ENCODE peak calls at places on chromosomes 2 and 18, in four cellular contexts. One of them, this sample, is unnamed. For H3K4me1, the result is how much of the 10 kb centered on the place peaks cover.

GRCh38 chr2:141929331-141930252 is 201.2 kb downstream of the LRP1B start:
- DNase-seq in uterus: no peak
- DNase-seq in lung: no peak
- DNase-seq in cardiac muscle cell: no peak
- DNase-seq in this sample: no peak

GRCh38 chr2:231396058-231396821 is 730 bp downstream of the B3GNT7 start:
- DNase-seq in uterus: no peak
- DNase-seq in lung: no peak
- DNase-seq in cardiac muscle cell: no peak
- DNase-seq in this sample: no peak

GRCh38 chr18:57621252-57621607 is 406 bp downstream of the NARS1 start:
- DNase-seq in uterus: no peak
- DNase-seq in lung: peak
- DNase-seq in cardiac muscle cell: peak
- DNase-seq in this sample: peak

GRCh38 chr2:206993964-206994363 is 54.6 kb downstream of the CPO start:
- DNase-seq in uterus: no peak
- DNase-seq in lung: peak
- DNase-seq in cardiac muscle cell: no peak
- DNase-seq in this sample: no peak

GRCh38 chr2:241576293-241576654 is 17.7 kb downstream of the BOK start:
- DNase-seq in uterus: no peak
- DNase-seq in lung: no peak
- DNase-seq in cardiac muscle cell: no peak
- DNase-seq in this sample: no peak

GRCh38 chr2:86341470-86341869 is 4.0 kb upstream of the REEP1 start:
- DNase-seq in uterus: no peak
- DNase-seq in lung: no peak
- DNase-seq in cardiac muscle cell: no peak
- DNase-seq in this sample: no peak

GRCh38 chr2:31413876-31414550 is 529 bp downstream of the XDH start:
- DNase-seq in uterus: no peak
- DNase-seq in lung: no peak
- DNase-seq in cardiac muscle cell: no peak
- DNase-seq in this sample: no peak

GRCh38 chr2:128474962-128475361 is 156.3 kb upstream of the HS6ST1 start:
- DNase-seq in uterus: no peak
- DNase-seq in lung: no peak
- DNase-seq in cardiac muscle cell: no peak
- DNase-seq in this sample: no peak

GRCh38 chr18:32460046-32460785 is 10.5 kb downstream of the GAREM1 start:
- DNase-seq in uterus: no peak
- DNase-seq in lung: no peak
- DNase-seq in cardiac muscle cell: no peak
- DNase-seq in this sample: no peak

GRCh38 chr2:221203138-221203537 is 369.0 kb downstream of the EPHA4 start:
- DNase-seq in uterus: no peak
- DNase-seq in lung: no peak
- DNase-seq in cardiac muscle cell: no peak
- DNase-seq in this sample: no peak

GRCh38 chr2:949384-949893 is 1.2 kb upstream of the SNTG2 start:
- DNase-seq in uterus: no peak
- DNase-seq in lung: no peak
- DNase-seq in cardiac muscle cell: no peak
- DNase-seq in this sample: no peak

GRCh38 chr2:239106314-239106908 is 258.5 kb downstream of the TWIST2 start:
- DNase-seq in uterus: no peak
- DNase-seq in lung: no peak
- DNase-seq in cardiac muscle cell: peak
- DNase-seq in this sample: peak

GRCh38 chr18:54713386-54713785 is 114.9 kb upstream of the RAB27B start:
- DNase-seq in uterus: no peak
- DNase-seq in lung: no peak
- DNase-seq in cardiac muscle cell: no peak
- DNase-seq in this sample: no peak

GRCh38 chr18:34509163-34509562 is 200.9 kb upstream of the DTNA start:
- DNase-seq in uterus: no peak
- DNase-seq in lung: no peak
- DNase-seq in cardiac muscle cell: no peak
- DNase-seq in this sample: no peak

GRCh38 chr2:195898505-195898904 is 170.1 kb downstream of the DNAH7 start:
- DNase-seq in uterus: peak
- DNase-seq in lung: peak
- DNase-seq in cardiac muscle cell: peak
- DNase-seq in this sample: peak

GRCh38 chr18:160831-161570 is 2.6 kb downstream of the USP14 start:
- DNase-seq in uterus: no peak
- DNase-seq in lung: no peak
- DNase-seq in cardiac muscle cell: no peak
- DNase-seq in this sample: no peak

GRCh38 chr2:37350917-37351316 is 6.5 kb downstream of the QPCT start:
- DNase-seq in uterus: no peak
- DNase-seq in lung: no peak
- DNase-seq in cardiac muscle cell: no peak
- DNase-seq in this sample: no peak

GRCh38 chr2:229044581-229044980 is 226.5 kb downstream of the PID1 start:
- DNase-seq in uterus: no peak
- DNase-seq in lung: no peak
- DNase-seq in cardiac muscle cell: no peak
- DNase-seq in this sample: no peak

GRCh38 chr2:121363632-121364420 is 78.8 kb upstream of the TFCP2L1 start:
- DNase-seq in uterus: no peak
- DNase-seq in lung: no peak
- DNase-seq in cardiac muscle cell: no peak
- DNase-seq in this sample: no peak

GRCh38 chr18:69674921-69675405 is 272.7 kb downstream of the CD226 start:
- DNase-seq in uterus: no peak
- DNase-seq in lung: no peak
- DNase-seq in cardiac muscle cell: no peak
- DNase-seq in this sample: no peak

GRCh38 chr2:37543967-37544366 is 127.5 kb downstream of the CDC42EP3 start:
- DNase-seq in uterus: no peak
- DNase-seq in lung: no peak
- DNase-seq in cardiac muscle cell: no peak
- DNase-seq in this sample: no peak

GRCh38 chr2:216803803-216804202 is 56.1 kb downstream of the TNP1 start:
- DNase-seq in uterus: no peak
- DNase-seq in lung: peak
- DNase-seq in cardiac muscle cell: no peak
- DNase-seq in this sample: no peak

GRCh38 chr18:80229766-80230745 is 17.3 kb downstream of the PARD6G start:
- DNase-seq in uterus: no peak
- DNase-seq in lung: no peak
- DNase-seq in cardiac muscle cell: no peak
- DNase-seq in this sample: no peak

GRCh38 chr2:236984046-236984445 is 101.6 kb upstream of the COPS8 start:
- DNase-seq in uterus: no peak
- DNase-seq in lung: no peak
- DNase-seq in cardiac muscle cell: no peak
- DNase-seq in this sample: no peak

GRCh38 chr2:28358668-28359201 is 33.9 kb upstream of the FOSL2 start:
- DNase-seq in uterus: no peak
- DNase-seq in lung: no peak
- DNase-seq in cardiac muscle cell: no peak
- DNase-seq in this sample: no peak

GRCh38 chr2:174124171-174124570 is 124.2 kb downstream of the OLA1 start:
- DNase-seq in uterus: no peak
- DNase-seq in lung: no peak
- DNase-seq in cardiac muscle cell: peak
- DNase-seq in this sample: no peak

GRCh38 chr2:227608469-227609338 is 5.9 kb downstream of the SCYGR3 start:
- DNase-seq in uterus: no peak
- DNase-seq in lung: no peak
- DNase-seq in cardiac muscle cell: no peak
- DNase-seq in this sample: no peak

DNA sequence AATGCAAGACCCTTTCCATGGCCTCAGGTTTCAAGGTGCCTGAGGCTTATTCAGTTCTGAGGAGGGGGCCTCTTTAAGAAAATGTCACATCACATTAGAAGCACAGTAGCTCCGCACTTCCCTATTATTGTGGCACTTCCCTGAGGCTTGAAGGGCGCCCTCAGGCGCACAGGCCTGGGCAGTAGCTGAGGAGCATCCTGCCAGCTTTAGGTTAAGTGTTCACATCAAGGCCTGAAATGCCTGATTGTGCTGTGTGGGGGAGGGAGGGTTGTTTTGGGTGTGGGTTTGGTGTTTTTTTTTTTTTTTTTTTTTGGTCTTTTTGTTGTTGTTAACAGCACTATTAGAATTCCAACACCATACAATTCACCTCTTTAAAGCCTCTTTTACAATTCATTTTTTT is 107.9 kb downstream of the CABLES1 start:
- DNase-seq in uterus: no peak
- DNase-seq in lung: peak
- DNase-seq in cardiac muscle cell: no peak
- DNase-seq in this sample: no peak
- TF ChIP-seq CTCF in uterus: no peak
- TF ChIP-seq CTCF in lung: no peak
- TF ChIP-seq CTCF in cardiac muscle cell: no peak
- TF ChIP-seq CTCF in this sample: no peak

GRCh38 chr2:44936715-44937687 is 4.5 kb upstream of the SIX3 start:
- DNase-seq in uterus: no peak
- DNase-seq in lung: no peak
- DNase-seq in cardiac muscle cell: no peak
- DNase-seq in this sample: no peak

GRCh38 chr2:44938287-44939073 is 3.0 kb upstream of the SIX3 start:
- DNase-seq in uterus: no peak
- DNase-seq in lung: no peak
- DNase-seq in cardiac muscle cell: peak
- DNase-seq in this sample: peak

GRCh38 chr2:44939074-44940052 is 2.1 kb upstream of the SIX3 start:
- DNase-seq in uterus: no peak
- DNase-seq in lung: no peak
- DNase-seq in cardiac muscle cell: no peak
- DNase-seq in this sample: no peak

GRCh38 chr2:44936275-44936674 is 5.2 kb upstream of the SIX3 start:
- DNase-seq in uterus: no peak
- DNase-seq in lung: no peak
- DNase-seq in cardiac muscle cell: no peak
- DNase-seq in this sample: no peak

DNA sequence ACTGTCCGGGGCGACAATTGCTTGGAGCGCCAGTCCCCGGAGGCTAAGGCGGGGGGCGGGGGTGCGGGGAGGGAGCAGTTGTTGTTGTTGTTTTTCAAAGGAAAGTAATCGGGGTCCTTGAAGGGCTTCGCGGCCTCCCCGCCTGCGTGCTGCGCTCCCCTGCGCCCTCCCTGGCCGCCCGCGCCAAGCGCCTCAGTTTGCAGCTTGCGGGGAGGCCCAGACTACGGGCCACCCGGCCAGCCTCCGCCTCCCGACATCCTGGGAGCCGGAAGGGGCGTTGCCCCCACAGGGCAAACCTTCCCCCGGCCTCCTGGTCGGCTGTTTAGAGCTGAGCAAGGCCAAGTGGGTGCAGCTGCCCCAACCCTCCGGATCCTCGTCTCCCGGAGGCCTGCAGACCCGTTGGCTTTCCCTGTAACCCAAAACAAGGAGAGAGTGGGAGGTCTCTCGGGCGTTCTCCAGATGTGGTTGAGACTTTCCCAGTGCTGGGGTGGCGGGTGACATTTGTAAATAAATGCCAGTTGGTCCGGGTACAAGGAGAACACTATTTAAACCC is 3.7 kb upstream of the SIX3 start:
- DNase-seq in uterus: no peak
- DNase-seq in lung: no peak
- DNase-seq in cardiac muscle cell: no peak
- DNase-seq in this sample: no peak
- H3K4me3 ChIP-seq in uterus: no peak
- H3K4me3 ChIP-seq in lung: no peak
- H3K4me3 ChIP-seq in cardiac muscle cell: no peak
- H3K4me3 ChIP-seq in this sample: no peak

DNA sequence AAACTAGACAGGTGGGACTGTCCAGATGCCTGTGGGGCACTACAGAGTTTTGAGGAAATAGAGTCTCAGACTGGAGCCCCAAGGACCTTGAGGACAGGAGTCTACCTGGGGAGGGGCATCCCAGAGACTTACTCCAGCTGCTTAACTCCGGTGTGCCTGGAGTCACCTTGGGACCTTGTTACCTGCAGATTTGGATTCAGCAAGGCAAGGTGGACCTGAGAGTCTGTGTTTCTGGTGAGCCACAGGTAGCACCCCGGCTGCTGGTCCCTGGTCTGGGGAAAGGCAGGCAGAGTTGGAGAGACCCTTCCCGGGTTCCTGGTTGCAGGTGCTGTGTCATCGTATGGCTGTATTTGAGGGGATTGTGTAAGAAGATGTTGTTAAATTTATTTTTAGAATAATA is 102.4 kb downstream of the AGAP1 start:
- DNase-seq in uterus: no peak
- DNase-seq in lung: no peak
- DNase-seq in cardiac muscle cell: no peak
- DNase-seq in this sample: no peak
- H3K4me1 ChIP-seq in uterus: under half
- H3K4me1 ChIP-seq in lung: under half
- H3K4me1 ChIP-seq in cardiac muscle cell: under half
- H3K4me1 ChIP-seq in this sample: under half

GRCh38 chr2:190980630-190981214 is 33.2 kb downstream of the STAT1 start:
- DNase-seq in uterus: no peak
- DNase-seq in lung: no peak
- DNase-seq in cardiac muscle cell: no peak
- DNase-seq in this sample: no peak
- TF ChIP-seq CTCF in uterus: no peak
- TF ChIP-seq CTCF in lung: no peak
- TF ChIP-seq CTCF in cardiac muscle cell: no peak
- TF ChIP-seq CTCF in this sample: no peak

DNA sequence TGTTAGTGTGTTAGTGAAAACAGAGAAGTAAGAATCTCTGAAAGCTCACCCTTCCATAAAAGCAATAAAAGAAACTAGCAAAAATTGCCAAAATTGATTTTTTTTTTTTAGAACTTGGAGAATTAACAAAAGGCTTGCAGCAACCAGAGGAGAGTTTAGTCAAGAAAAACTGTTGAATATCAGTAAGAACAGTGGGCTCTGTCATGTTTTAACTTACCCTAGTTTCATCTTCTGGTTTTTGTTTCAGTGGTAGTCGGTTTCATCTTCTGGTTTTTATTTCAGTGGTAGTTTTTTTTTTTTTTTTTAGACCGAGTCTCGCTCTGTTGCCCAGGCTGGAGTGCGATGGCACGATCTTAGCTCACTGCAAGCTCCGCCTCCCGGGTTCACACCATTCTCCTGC is 580.9 kb downstream of the NYAP2 start:
- DNase-seq in uterus: no peak
- DNase-seq in lung: no peak
- DNase-seq in cardiac muscle cell: no peak
- DNase-seq in this sample: no peak
- H3K4me3 ChIP-seq in uterus: no peak
- H3K4me3 ChIP-seq in lung: no peak
- H3K4me3 ChIP-seq in cardiac muscle cell: no peak
- H3K4me3 ChIP-seq in this sample: no peak